ENCODE peak calls at places on chromosomes 4 and X, in four cellular contexts. J, Z, X and R are unnamed samples.

GRCh38 chrX:2781226-2781571 is 29.4 kb downstream of the XG start:
- DNase-seq in J (no peak), Z (no peak), X (no peak), R (no peak)

GRCh38 chrX:46117234-46117633 is 428.0 kb downstream of the ZNF674 start:
- DNase-seq in J (no peak), Z (no peak), X (no peak), R (no peak)

GRCh38 chr4:8848507-8849265 is 23.0 kb downstream of the HMX1 start:
- DNase-seq in J (no peak), Z (no peak), X (no peak), R (no peak)

GRCh38 chrX:122219735-122220134 is 964.3 kb upstream of the GRIA3 start:
- DNase-seq in J (no peak), Z (no peak), X (no peak), R (no peak)

GRCh38 chr4:144615182-144615581 is 30.8 kb upstream of the HHIP start:
- DNase-seq in J (no peak), Z (no peak), X (peak), R (no peak)

GRCh38 chr4:8331567-8331955 is 62.0 kb downstream of the HTRA3 start:
- DNase-seq in J (no peak), Z (no peak), X (no peak), R (no peak)

GRCh38 chrX:66163849-66164401 is at the start of gene HEPH:
- DNase-seq in J (no peak), Z (no peak), X (no peak), R (no peak)

GRCh38 chr4:169278669-169279068 is 7.9 kb upstream of the SH3RF1 start:
- DNase-seq in J (no peak), Z (no peak), X (no peak), R (no peak)

GRCh38 chrX:2463973-2464676 is 36.7 kb downstream of the DHRSX start:
- DNase-seq in J (no peak), Z (no peak), X (no peak), R (no peak)

GRCh38 chrX:139862208-139862607 is 70.6 kb downstream of the ATP11C start:
- DNase-seq in J (no peak), Z (no peak), X (no peak), R (no peak)

GRCh38 chr4:16026155-16026761 is 57.6 kb downstream of the PROM1 start:
- DNase-seq in J (no peak), Z (no peak), X (peak), R (no peak)

GRCh38 chr4:11214281-11214680 is 214.4 kb downstream of the HS3ST1 start:
- DNase-seq in J (no peak), Z (no peak), X (no peak), R (no peak)

GRCh38 chr4:101199507-101200285 is 147.6 kb downstream of the PPP3CA start:
- DNase-seq in J (no peak), Z (no peak), X (peak), R (no peak)

GRCh38 chr4:16626945-16627344 is 271.5 kb downstream of the LDB2 start:
- DNase-seq in J (no peak), Z (no peak), X (peak), R (no peak)

GRCh38 chr4:20181926-20182325 is 69.8 kb upstream of the SLIT2 start:
- DNase-seq in J (no peak), Z (no peak), X (peak), R (no peak)

GRCh38 chr4:137471895-137472294 is 60.4 kb downstream of the PCDH18 start:
- DNase-seq in J (no peak), Z (no peak), X (no peak), R (no peak)

GRCh38 chr4:94758141-94758699 is 465 bp downstream of the BMPR1B start:
- DNase-seq in J (no peak), Z (peak), X (peak), R (peak)

GRCh38 chrX:57156397-57157049 is 19.3 kb upstream of the SPIN2A start:
- DNase-seq in J (no peak), Z (no peak), X (peak), R (no peak)

GRCh38 chr4:76780781-76781697 is 116.9 kb downstream of the SOWAHB start:
- DNase-seq in J (no peak), Z (no peak), X (no peak), R (no peak)

GRCh38 chr4:188620608-188621007 is 481.4 kb downstream of the TRIML1 start:
- DNase-seq in J (no peak), Z (no peak), X (no peak), R (no peak)

GRCh38 chrX:153958605-153959004 is 13.0 kb downstream of the HCFC1 start:
- DNase-seq in J (no peak), Z (peak), X (no peak), R (no peak)

GRCh38 chrX:26032141-26032917 is 105.8 kb upstream of the MAGEB18 start:
- DNase-seq in J (no peak), Z (no peak), X (no peak), R (no peak)